ENCODE peak calls at places on chromosomes 3 and 15, in six cellular contexts. Q, Z, G, U, T and Y are unnamed samples.

GRCh38 chr3:12558706-12559105 is 1.8 kb downstream of the MKRN2 start:
- DNase-seq in Q (no peak), Z (peak; percentile 47), G (no peak), U (no peak), T (no peak), Y (no peak)

GRCh38 chr3:126130081-126130855 is 46.3 kb upstream of the SLC41A3 start:
- DNase-seq in Q (no peak), Z (no peak), G (peak; percentile 38), U (no peak), T (no peak), Y (peak; percentile 4)

GRCh38 chr3:159782724-159783421 is 205.8 kb upstream of the IL12A start:
- DNase-seq in Q (no peak), Z (no peak), G (no peak), U (peak; percentile 82), T (no peak), Y (no peak)

GRCh38 chr15:73994912-73995622 is 551 bp downstream of the PML start:
- DNase-seq in Q (no peak), Z (peak; percentile 31), G (no peak), U (no peak), T (no peak), Y (no peak)

GRCh38 chr3:64150527-64151238 is 74.6 kb downstream of the PRICKLE2 start:
- DNase-seq in Q (no peak), Z (no peak), G (no peak), U (peak; percentile 68), T (no peak), Y (peak; percentile 54)

GRCh38 chr3:14467723-14468620 is 65.6 kb downstream of the SLC6A6 start:
- DNase-seq in Q (no peak), Z (peak; percentile 47), G (peak; percentile 72), U (peak; percentile 8), T (no peak), Y (peak; percentile 92)

GRCh38 chr15:42736793-42737528 is at the start of gene CDAN1:
- DNase-seq in Q (peak; percentile 38), Z (peak; percentile 93), G (peak; percentile 95), U (peak; percentile 73), T (no peak), Y (peak; percentile 100)

GRCh38 chr3:53821631-53822068 is 24.6 kb downstream of the CHDH start:
- DNase-seq in Q (no peak), Z (no peak), G (no peak), U (no peak), T (no peak), Y (no peak)

GRCh38 chr3:187006884-187007630 is 76.7 kb downstream of the ST6GAL1 start:
- DNase-seq in Q (no peak), Z (no peak), G (no peak), U (no peak), T (no peak), Y (no peak)

GRCh38 chr3:43872301-43872700 is 181.6 kb downstream of the ABHD5 start:
- DNase-seq in Q (no peak), Z (no peak), G (peak; percentile 34), U (no peak), T (no peak), Y (peak; percentile 67)

GRCh38 chr3:6444888-6445658 is 415.8 kb upstream of the GRM7 start:
- DNase-seq in Q (no peak), Z (peak; percentile 42), G (no peak), U (no peak), T (no peak), Y (no peak)

GRCh38 chr3:49343163-49343562 is 3.3 kb upstream of the USP4 start:
- DNase-seq in Q (no peak), Z (no peak), G (no peak), U (no peak), T (no peak), Y (no peak)
- TF ChIP-seq YY1 in Q (no peak), Z (no peak), G (no peak), U (no peak), T (no peak), Y (no peak)

GRCh38 chr15:38073278-38073930 is 139.0 kb downstream of the TMCO5A start:
- DNase-seq in Q (peak; percentile 28), Z (no peak), G (no peak), U (peak; percentile 43), T (no peak), Y (no peak)

GRCh38 chr15:38072007-38072506 is 137.6 kb downstream of the TMCO5A start:
- DNase-seq in Q (no peak), Z (no peak), G (no peak), U (no peak), T (no peak), Y (no peak)

GRCh38 chr15:38075466-38075865 is 141.0 kb downstream of the TMCO5A start:
- DNase-seq in Q (no peak), Z (no peak), G (no peak), U (no peak), T (no peak), Y (no peak)

GRCh38 chr15:38072507-38073277 is 138.3 kb downstream of the TMCO5A start:
- DNase-seq in Q (peak; percentile 76), Z (peak; percentile 31), G (peak; percentile 86), U (peak; percentile 75), T (no peak), Y (peak; percentile 84)

DNA sequence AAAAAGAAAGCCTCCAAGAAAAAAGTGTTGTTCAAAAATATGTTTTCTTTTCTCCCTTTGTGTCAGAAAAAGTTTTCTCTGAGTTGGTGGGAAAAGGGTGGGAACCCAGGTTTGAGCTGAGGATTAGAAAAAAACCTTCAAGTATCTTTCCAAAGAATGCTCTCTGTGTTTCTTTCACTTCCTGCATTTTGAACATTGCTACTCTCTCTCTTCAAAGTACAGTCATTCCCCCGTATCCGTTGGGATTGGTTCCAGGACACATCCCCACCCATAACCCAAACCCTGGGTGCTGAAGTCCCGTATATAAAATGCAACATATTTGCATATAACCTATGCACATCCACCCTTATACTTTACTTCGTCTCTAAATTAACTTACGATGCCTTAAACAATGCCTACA is 139.6 kb downstream of the TMCO5A start:
- DNase-seq in Q (no peak), Z (no peak), G (no peak), U (no peak), T (no peak), Y (no peak)
- H3K4me2 ChIP-seq in Q (no peak overlapping the region), Z (no peak overlapping the region), G (peak overlapping the region; percentile 75), U (peak overlapping the region; percentile 87), T (no peak overlapping the region), Y (no peak overlapping the region)

DNA sequence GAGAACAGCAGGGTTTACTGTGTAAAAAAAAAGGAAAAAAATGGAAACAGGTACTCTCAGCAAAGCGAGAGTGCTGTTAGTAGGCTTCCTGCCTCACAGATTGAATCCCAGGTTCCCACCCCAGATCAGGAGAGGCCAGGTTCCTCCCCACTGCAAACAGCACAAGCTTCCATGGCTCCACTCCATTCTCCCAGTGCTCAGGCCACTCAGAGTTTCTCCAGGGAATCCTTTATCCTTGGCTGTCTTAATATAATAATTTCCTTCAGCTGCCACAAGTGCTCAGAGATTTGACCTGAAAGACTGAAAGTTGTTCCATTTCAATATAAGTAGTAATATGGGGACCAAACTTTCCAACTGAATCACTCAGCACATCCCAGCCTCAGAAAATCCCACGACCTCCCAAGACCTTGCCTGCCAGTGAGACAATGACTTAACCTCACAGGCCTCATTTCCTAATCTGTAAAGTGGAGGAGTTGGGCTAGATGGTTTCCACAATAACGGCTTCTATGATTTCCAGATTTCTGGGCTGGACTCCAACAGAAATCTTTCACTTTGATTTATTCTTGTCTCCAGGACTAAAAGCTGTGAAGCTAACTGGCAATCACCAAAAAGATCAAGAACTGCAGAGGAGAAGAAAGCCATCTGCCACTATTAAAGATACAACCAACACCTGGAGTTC is 289.6 kb downstream of the NEK10 start:
- DNase-seq in Q (no peak), Z (no peak), G (no peak), U (no peak), T (no peak), Y (no peak)
- TF ChIP-seq RAD21 in Q (no peak), Z (no peak), G (no peak), U (no peak), T (no peak), Y (no peak)

GRCh38 chr3:119018690-119019463 is 15.8 kb downstream of the IGSF11 start:
- DNase-seq in Q (no peak), Z (no peak), G (no peak), U (no peak), T (no peak), Y (peak; percentile 22)
- TF ChIP-seq YY1 in Q (no peak), Z (no peak), G (no peak), U (no peak), T (no peak), Y (no peak)

DNA sequence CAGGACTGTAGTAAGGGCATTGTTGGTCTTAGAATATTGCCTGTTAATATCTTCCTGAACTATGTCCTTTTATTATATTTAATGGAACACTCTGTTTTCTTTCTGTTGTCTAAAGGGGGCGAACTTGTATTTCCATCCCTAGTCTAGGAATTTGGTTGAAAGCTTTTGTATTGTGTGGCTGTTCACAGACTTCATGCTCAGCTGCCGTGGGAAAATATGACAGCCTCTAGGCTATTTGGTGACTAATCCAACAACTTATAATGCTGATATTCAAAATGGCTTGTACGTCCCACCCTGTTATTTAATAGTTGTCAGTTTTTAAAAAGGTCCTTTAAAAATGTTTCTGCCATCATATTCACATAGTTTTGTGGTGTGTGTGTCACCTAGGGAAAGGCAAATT is 202.6 kb downstream of the KLHL25 start:
- DNase-seq in Q (no peak), Z (no peak), G (no peak), U (peak; percentile 27), T (no peak), Y (peak; percentile 34)
- H3K4me2 ChIP-seq in Q (no peak overlapping the region), Z (no peak overlapping the region), G (no peak overlapping the region), U (no peak overlapping the region), T (no peak overlapping the region), Y (no peak overlapping the region)

GRCh38 chr15:80918440-80918839 is 71.2 kb downstream of the MESD start:
- DNase-seq in Q (no peak), Z (no peak), G (no peak), U (no peak), T (no peak), Y (no peak)

GRCh38 chr15:80920271-80920699 is 69.3 kb downstream of the MESD start:
- DNase-seq in Q (no peak), Z (no peak), G (no peak), U (no peak), T (no peak), Y (no peak)

GRCh38 chr15:80924278-80924677 is 65.3 kb downstream of the MESD start:
- DNase-seq in Q (no peak), Z (no peak), G (no peak), U (no peak), T (no peak), Y (no peak)

GRCh38 chr15:80923668-80924067 is 66.0 kb downstream of the MESD start:
- DNase-seq in Q (no peak), Z (no peak), G (no peak), U (no peak), T (no peak), Y (no peak)

DNA sequence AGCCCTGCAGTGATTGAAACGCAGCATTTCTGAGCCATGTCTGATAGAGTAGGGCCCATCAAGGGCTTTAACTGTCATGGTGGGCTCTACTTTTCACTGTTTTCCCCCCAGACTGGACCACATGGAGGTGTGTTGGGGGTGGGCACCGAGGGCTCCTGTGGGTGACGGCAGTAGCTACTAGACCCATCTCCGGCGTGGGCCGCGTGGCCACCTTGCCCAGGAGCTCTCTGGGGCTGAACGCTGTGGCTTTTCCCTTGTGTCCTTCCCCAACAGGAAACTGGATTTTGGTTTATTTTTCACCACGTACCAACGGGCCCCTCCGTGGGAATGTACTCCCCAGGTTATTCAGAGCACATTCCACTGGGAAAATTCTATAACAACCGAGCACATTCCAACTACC is 67.9 kb downstream of the MESD start:
- DNase-seq in Q (no peak), Z (no peak), G (no peak), U (no peak), T (no peak), Y (no peak)
- TF ChIP-seq RAD21 in Q (no peak), Z (no peak), G (no peak), U (no peak), T (no peak), Y (no peak)